ENCODE peak calls at places on chromosomes 3 and 15, in eight cellular contexts. K, C, R, N, M, S, T and D are unnamed samples.

GRCh38 chr3:89360155-89360554 is 252.7 kb downstream of the EPHA3 start:
- DNase-seq in C (no peak), N (peak; percentile 13), T (no peak), S (no peak), M (no peak), R (peak; percentile 29), K (no peak), D (no peak)

GRCh38 chr3:190811775-190812480 is 50.6 kb downstream of the GMNC start:
- DNase-seq in T (peak; percentile 66), R (peak; percentile 65), S (no peak), M (no peak), K (peak; percentile 49), C (no peak), N (peak; percentile 56), D (peak; percentile 63)

GRCh38 chr15:70795311-70795665 is 31.9 kb upstream of the UACA start:
- DNase-seq in C (no peak), T (peak; percentile 98), M (peak; percentile 69), K (no peak), R (peak; percentile 96), S (no peak), N (peak; percentile 97), D (no peak)

GRCh38 chr3:82800248-82800647 is 1038.8 kb upstream of the GBE1 start:
- DNase-seq in T (no peak), K (no peak), N (no peak), R (no peak), C (no peak), S (no peak), M (no peak), D (no peak)

GRCh38 chr15:97521894-97522293 is 438.6 kb upstream of the ARRDC4 start:
- DNase-seq in K (no peak), N (no peak), M (no peak), T (peak; percentile 15), S (no peak), C (no peak), R (peak; percentile 12), D (no peak)

GRCh38 chr15:41490355-41490754 is 3.3 kb upstream of the ITPKA start:
- DNase-seq in S (no peak), C (no peak), T (peak; percentile 98), M (no peak), R (peak; percentile 96), N (peak; percentile 95), K (no peak), D (peak; percentile 66)

GRCh38 chr3:81620813-81621212 is 140.6 kb downstream of the GBE1 start:
- DNase-seq in N (no peak), C (no peak), K (no peak), S (no peak), T (no peak), M (no peak), R (no peak), D (no peak)

GRCh38 chr3:55060921-55061555 is 133.2 kb upstream of the LRTM1 start:
- DNase-seq in K (no peak), N (peak; percentile 45), R (no peak), M (no peak), S (no peak), T (peak; percentile 70), C (no peak), D (peak; percentile 80)

GRCh38 chr3:185283374-185283935 is 29.6 kb upstream of the EHHADH start:
- DNase-seq in N (peak; percentile 9), M (no peak), T (peak; percentile 13), C (no peak), R (peak; percentile 7), K (no peak), S (no peak), D (no peak)

GRCh38 chr3:48561045-48561736 is 2.4 kb downstream of the UCN2 start:
- DNase-seq in T (peak; percentile 92), S (peak; percentile 89), C (no peak), N (peak; percentile 83), M (no peak), R (peak; percentile 69), K (peak; percentile 44), D (peak; percentile 20)

GRCh38 chr3:115363071-115363470 is 216.0 kb upstream of the ZBTB20 start:
- DNase-seq in R (no peak), N (peak; percentile 2), C (no peak), T (peak; percentile 19), S (no peak), K (no peak), M (no peak), D (no peak)

GRCh38 chr15:100895721-100896120 is 16.1 kb downstream of the ALDH1A3 start:
- DNase-seq in N (no peak), R (no peak), M (no peak), S (no peak), K (no peak), T (no peak), C (no peak), D (no peak)

GRCh38 chr3:135991621-135992020 is 26.1 kb downstream of the PPP2R3A start:
- DNase-seq in N (no peak), M (no peak), R (peak; percentile 55), C (no peak), K (no peak), T (no peak), S (no peak), D (no peak)

GRCh38 chr3:100040846-100041245 is 73.5 kb downstream of the FILIP1L start:
- DNase-seq in N (peak; percentile 80), R (no peak), K (no peak), M (no peak), T (peak; percentile 26), S (no peak), C (no peak), D (no peak)

GRCh38 chr3:139745831-139746230 is 68.1 kb upstream of the NMNAT3 start:
- DNase-seq in C (no peak), T (peak; percentile 88), S (no peak), K (no peak), N (peak; percentile 66), R (peak; percentile 54), M (no peak), D (peak; percentile 6)

GRCh38 chr3:87164245-87164644 is 62.9 kb upstream of the CHMP2B start:
- DNase-seq in C (no peak), T (no peak), K (no peak), S (no peak), M (no peak), N (no peak), R (no peak), D (no peak)

GRCh38 chr3:138097192-138097829 is 18.1 kb downstream of the DZIP1L start:
- DNase-seq in S (no peak), R (no peak), K (peak; percentile 4), C (no peak), M (no peak), T (no peak), N (no peak), D (no peak)

GRCh38 chr3:191378142-191378541 is 47.8 kb upstream of the UTS2B start:
- DNase-seq in K (no peak), M (no peak), N (peak; percentile 31), C (no peak), S (no peak), T (no peak), R (no peak), D (no peak)

GRCh38 chr3:33439421-33440327 is 531 bp downstream of the UBP1 start:
- DNase-seq in M (peak; percentile 68), N (peak; percentile 47), S (peak; percentile 81), R (peak; percentile 37), C (peak; percentile 41), K (peak; percentile 59), T (peak; percentile 45), D (peak; percentile 67)

GRCh38 chr3:169627073-169627472 is 36.4 kb downstream of the MECOM start:
- DNase-seq in S (no peak), R (no peak), K (no peak), M (no peak), N (no peak), T (no peak), C (no peak), D (peak; percentile 97)

GRCh38 chr15:40418126-40418525 is 12.5 kb downstream of the IVD start:
- DNase-seq in M (no peak), N (no peak), K (no peak), T (no peak), S (no peak), C (no peak), R (no peak), D (no peak)